ENCODE peak calls at places on chromosomes 3 and 15, in eight cellular contexts. H is AG10803, Q is fibroblast of villous mesenchyme, R is choroid plexus epithelial cell, U is fibroblast of lung, Z is keratinocyte, V is RWPE1, E is progenitor cell of endocrine pancreas. Y is an unnamed sample.

GRCh38 chr3:13332158-13332557 is 88.0 kb downstream of the NUP210 start:
- DNase-seq in V (peak), Z (no peak), H (no peak), Q (no peak), U (no peak), E (no peak), R (peak), Y (no peak)

GRCh38 chr3:160758929-160759577 is 3.0 kb downstream of the PPM1L start:
- DNase-seq in H (no peak), Q (no peak), U (no peak), R (no peak), Z (no peak), V (no peak), E (no peak), Y (no peak)

GRCh38 chr15:78437107-78437761 is 782 bp upstream of the IREB2 start:
- DNase-seq in E (no peak), Z (no peak), U (no peak), Q (no peak), H (no peak), R (no peak), V (peak), Y (no peak)

GRCh38 chr15:71333839-71334238 is 218.6 kb downstream of the THSD4 start:
- DNase-seq in Q (peak), V (no peak), E (no peak), R (peak), Z (no peak), H (peak), U (peak), Y (peak)

GRCh38 chr3:58260261-58260731 is 22.7 kb downstream of the ABHD6 start:
- DNase-seq in Q (peak), Z (no peak), H (peak), U (peak), R (peak), E (no peak), V (no peak), Y (peak)

GRCh38 chr15:67400890-67401289 is 120.0 kb upstream of the C15orf61 start:
- DNase-seq in V (no peak), R (no peak), Z (no peak), Q (no peak), H (no peak), U (no peak), E (no peak), Y (no peak)

GRCh38 chr15:51754267-51754666 is 2.9 kb downstream of the TMOD2 start:
- DNase-seq in H (no peak), U (no peak), V (no peak), Z (no peak), Q (no peak), E (no peak), R (no peak), Y (no peak)

GRCh38 chr3:9247361-9248231 is 1.9 kb downstream of the SRGAP3 start:
- DNase-seq in H (no peak), U (no peak), R (no peak), E (no peak), Q (no peak), Z (no peak), V (no peak), Y (no peak)

GRCh38 chr3:157493627-157494550 is 9.3 kb downstream of the VEPH1 start:
- DNase-seq in Z (no peak), H (peak), U (peak), Q (peak), V (peak), R (peak), E (no peak), Y (peak)

GRCh38 chr3:196842567-196843434 is 24.9 kb upstream of the SENP5 start:
- DNase-seq in R (no peak), U (peak), V (no peak), H (no peak), Q (no peak), Z (no peak), E (no peak), Y (no peak)

GRCh38 chr3:48634661-48635221 is 520 bp downstream of the SLC26A6 start:
- DNase-seq in Q (peak), H (peak), R (peak), U (peak), E (no peak), Z (no peak), V (peak), Y (peak)

GRCh38 chr3:133049491-133049890 is 11.3 kb downstream of the TMEM108 start:
- DNase-seq in E (no peak), V (no peak), Q (no peak), H (no peak), Z (no peak), U (no peak), R (no peak), Y (no peak)

GRCh38 chr3:143221446-143221845 is 101.9 kb downstream of the CHST2 start:
- DNase-seq in Q (no peak), Z (no peak), R (no peak), E (no peak), H (no peak), V (no peak), U (no peak), Y (no peak)

GRCh38 chr3:116102037-116102436 is 343.2 kb downstream of the LSAMP start:
- DNase-seq in Q (no peak), H (no peak), U (no peak), R (no peak), V (no peak), Z (no peak), E (no peak), Y (no peak)

GRCh38 chr15:91915576-91915975 is 62.1 kb downstream of the SLCO3A1 start:
- DNase-seq in U (no peak), V (no peak), E (no peak), Q (no peak), Z (no peak), H (no peak), R (no peak), Y (no peak)

GRCh38 chr3:22713936-22714335 is 489.2 kb upstream of the UBE2E2 start:
- DNase-seq in V (peak), Z (no peak), Q (peak), R (peak), E (no peak), H (peak), U (peak), Y (peak)

GRCh38 chr15:58762731-58763130 is 8.4 kb upstream of the MINDY2 start:
- DNase-seq in Z (no peak), R (no peak), H (no peak), Q (no peak), V (no peak), E (no peak), U (no peak), Y (no peak)

GRCh38 chr3:52614689-52615088 is 71.0 kb downstream of the PBRM1 start:
- DNase-seq in R (peak), H (no peak), Q (peak), U (peak), Z (no peak), V (no peak), E (no peak), Y (peak)

GRCh38 chr3:149771652-149772271 is 19.5 kb upstream of the COMMD2 start:
- DNase-seq in R (peak), Z (no peak), H (peak), V (peak), E (peak), Q (peak), U (peak), Y (peak)

GRCh38 chr3:177521305-177521704 is 324.0 kb upstream of the TBL1XR1 start:
- DNase-seq in Q (no peak), R (no peak), Z (no peak), V (peak), U (no peak), H (no peak), E (peak), Y (no peak)

GRCh38 chr3:188786424-188786823 is 385.3 kb upstream of the TPRG1 start:
- DNase-seq in V (no peak), Q (no peak), U (no peak), R (no peak), E (no peak), H (no peak), Z (no peak), Y (no peak)

GRCh38 chr3:104635872-104636580 is 730.7 kb upstream of the ALCAM start:
- DNase-seq in E (no peak), R (no peak), H (no peak), Q (no peak), Z (no peak), U (no peak), V (no peak), Y (no peak)

GRCh38 chr3:112345681-112346080 is 12.7 kb downstream of the CD200 start:
- DNase-seq in R (no peak), Q (no peak), E (no peak), H (no peak), U (no peak), Z (no peak), V (no peak), Y (no peak)

GRCh38 chr3:3615533-3615932 is 183.7 kb upstream of the LRRN1 start:
- DNase-seq in H (no peak), R (no peak), U (peak), Z (no peak), V (no peak), Q (no peak), E (no peak), Y (no peak)

GRCh38 chr3:156216216-156216615 is 95.8 kb downstream of the KCNAB1 start:
- DNase-seq in E (no peak), H (peak), V (no peak), Z (no peak), Q (no peak), R (no peak), U (no peak), Y (no peak)

GRCh38 chr3:10706156-10707088 is 109.6 kb upstream of the SLC6A11 start:
- DNase-seq in Z (no peak), U (no peak), Q (no peak), R (no peak), H (no peak), V (no peak), E (no peak), Y (no peak)
- TF ChIP-seq CTCF in Z (peak), U (no peak), Q (no peak), R (peak), H (no peak), V (no peak), E (peak), Y (no peak)

GRCh38 chr3:54537506-54537905 is 390.4 kb downstream of the LRTM1 start:
- DNase-seq in E (no peak), R (no peak), Q (no peak), H (no peak), U (no peak), Z (no peak), V (no peak), Y (no peak)

GRCh38 chr3:54541369-54541768 is 386.5 kb downstream of the LRTM1 start:
- DNase-seq in Z (no peak), V (no peak), U (no peak), H (no peak), E (no peak), R (no peak), Q (no peak), Y (no peak)

GRCh38 chr3:54535619-54536018 is 392.2 kb downstream of the LRTM1 start:
- DNase-seq in E (no peak), Z (no peak), R (no peak), V (no peak), H (no peak), Q (no peak), U (no peak), Y (no peak)

GRCh38 chr3:54536450-54536849 is 391.4 kb downstream of the LRTM1 start:
- DNase-seq in U (no peak), E (no peak), V (no peak), Q (no peak), Z (no peak), H (no peak), R (no peak), Y (no peak)

GRCh38 chr3:54538346-54538745 is 389.5 kb downstream of the LRTM1 start:
- DNase-seq in R (no peak), H (no peak), E (no peak), Q (no peak), U (no peak), V (no peak), Z (no peak), Y (no peak)
- TF ChIP-seq CTCF in R (no peak), H (peak), E (peak), Q (no peak), U (no peak), V (no peak), Z (peak), Y (no peak)

GRCh38 chr3:183178833-183179549 is 16.5 kb upstream of the LAMP3 start:
- DNase-seq in Z (no peak), Q (peak), E (peak), V (peak), R (peak), U (peak), H (no peak), Y (no peak)
- TF ChIP-seq CTCF in Z (peak), Q (no peak), E (peak), V (peak), R (no peak), U (peak), H (no peak), Y (peak)

DNA sequence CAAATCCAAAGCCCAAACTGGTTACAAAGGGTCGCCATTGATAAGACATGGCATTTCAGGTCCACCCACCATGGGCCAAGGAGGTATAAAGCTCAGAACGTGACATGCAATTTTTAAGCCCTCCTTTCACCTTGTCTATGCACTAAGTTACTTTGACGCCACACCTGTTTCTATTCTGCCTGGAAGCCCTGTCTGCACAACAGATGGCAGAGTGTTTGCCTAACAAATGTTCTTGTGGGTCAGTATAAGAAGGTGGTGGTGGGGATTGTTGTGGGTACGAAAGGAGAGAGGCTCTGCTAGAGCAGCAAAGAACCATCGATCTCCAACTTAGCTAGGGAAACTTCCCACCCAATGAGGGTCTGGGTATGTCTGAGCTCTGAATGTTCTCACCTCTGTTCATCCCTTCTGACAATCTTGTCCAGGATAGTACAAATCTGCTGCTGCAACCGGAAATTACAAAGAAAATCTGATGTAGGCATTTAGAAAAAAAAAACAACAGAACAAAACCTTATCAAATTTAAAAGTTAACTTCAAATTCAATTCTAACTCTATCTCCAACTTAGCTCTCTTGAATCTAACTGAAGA is 945.0 kb upstream of the CFAP20DC start:
- DNase-seq in Z (no peak), R (no peak), Q (no peak), U (no peak), H (no peak), E (no peak), V (no peak), Y (no peak)
- TF ChIP-seq CTCF in Z (no peak), R (no peak), Q (no peak), U (no peak), H (no peak), E (no peak), V (no peak), Y (no peak)